ENCODE peak calls at places on chromosomes 4 and X, in four cellular contexts. G, N, Q and M are unnamed samples.

GRCh38 chrX:24395775-24396174 is 35.3 kb downstream of the SUPT20HL1 start:
- DNase-seq in G (no peak), N (peak), Q (peak), M (peak)

GRCh38 chr4:85777908-85778808 is 303.2 kb downstream of the ARHGAP24 start:
- DNase-seq in G (no peak), N (no peak), Q (no peak), M (no peak)

GRCh38 chr4:134906404-134907023 is 704.9 kb upstream of the PABPC4L start:
- DNase-seq in G (no peak), N (no peak), Q (no peak), M (peak)

GRCh38 chr4:144347116-144347515 is 206.6 kb upstream of the GYPA start:
- DNase-seq in G (no peak), N (no peak), Q (no peak), M (no peak)

GRCh38 chr4:14908635-14909034 is 93.6 kb upstream of the CPEB2 start:
- DNase-seq in G (no peak), N (no peak), Q (no peak), M (peak)

GRCh38 chr4:176436500-176436973 is 116.8 kb downstream of the SPCS3 start:
- DNase-seq in G (no peak), N (no peak), Q (no peak), M (no peak)

GRCh38 chr4:107299646-107300045 is 263.5 kb upstream of the DKK2 start:
- DNase-seq in G (no peak), N (no peak), Q (no peak), M (no peak)

GRCh38 chr4:170400346-170400745 is 310.6 kb upstream of the AADAT start:
- DNase-seq in G (no peak), N (no peak), Q (no peak), M (no peak)

GRCh38 chr4:153513596-153513995 is 47.4 kb downstream of the TMEM131L start:
- DNase-seq in G (no peak), N (no peak), Q (no peak), M (no peak)

GRCh38 chr4:6762244-6762615 is 20.3 kb upstream of the KIAA0232 start:
- DNase-seq in G (peak), N (no peak), Q (no peak), M (no peak)

GRCh38 chrX:10050481-10050880 is 83.3 kb downstream of the CLDN34 start:
- DNase-seq in G (no peak), N (no peak), Q (peak), M (no peak)

GRCh38 chr4:113339430-113339813 is 290.0 kb downstream of the ANK2 start:
- DNase-seq in G (no peak), N (no peak), Q (no peak), M (no peak)

GRCh38 chrX:56787734-56788152 is 58.7 kb downstream of the NBDY start:
- DNase-seq in G (no peak), N (no peak), Q (no peak), M (no peak)

GRCh38 chrX:144566592-144566991 is 680.7 kb upstream of the SPANXN1 start:
- DNase-seq in G (no peak), N (no peak), Q (no peak), M (no peak)

GRCh38 chr4:22463179-22463578 is 52.7 kb downstream of the ADGRA3 start:
- DNase-seq in G (no peak), N (no peak), Q (no peak), M (no peak)

GRCh38 chr4:69707807-69708206 is 52.6 kb downstream of the SULT1B1 start:
- DNase-seq in G (peak), N (no peak), Q (no peak), M (no peak)

GRCh38 chrX:107718156-107718621 is 57.4 kb downstream of the TSC22D3 start:
- DNase-seq in G (no peak), N (peak), Q (peak), M (peak)

GRCh38 chr4:96739101-96739500 is 899.2 kb downstream of the PDHA2 start:
- DNase-seq in G (no peak), N (no peak), Q (no peak), M (no peak)

GRCh38 chrX:35841872-35842271 is 43.7 kb downstream of the MAGEB16 start:
- DNase-seq in G (no peak), N (no peak), Q (no peak), M (no peak)